ENCODE peak calls at places on chromosomes 6 and 20, in four cellular contexts. S, Z, R and T are unnamed samples.

GRCh38 chr6:22222469-22222868 is 74.4 kb downstream of the PRL start:
- DNase-seq in R (no peak), Z (no peak), S (no peak), T (no peak)

GRCh38 chr6:33392168-33392947 is 735 bp downstream of the KIFC1 start:
- DNase-seq in Z (no peak), R (no peak), S (no peak), T (no peak)

GRCh38 chr6:117317261-117317660 is 51.9 kb downstream of the VGLL2 start:
- DNase-seq in Z (no peak), R (no peak), S (peak), T (peak)

GRCh38 chr20:64036346-64037198 is 590 bp downstream of the C20orf204 start:
- DNase-seq in Z (no peak), R (peak), S (peak), T (no peak)

GRCh38 chr6:137861550-137862337 is 5.3 kb upstream of the TNFAIP3 start:
- DNase-seq in Z (no peak), S (no peak), R (no peak), T (no peak)

GRCh38 chr20:25136643-25137559 is 55.0 kb upstream of the VSX1 start:
- DNase-seq in R (no peak), Z (no peak), S (no peak), T (peak)

GRCh38 chr20:58749098-58749766 is 56.6 kb downstream of the NPEPL1 start:
- DNase-seq in S (no peak), Z (no peak), R (no peak), T (no peak)

GRCh38 chr6:31581511-31582229 is 554 bp downstream of the LTB start:
- DNase-seq in R (no peak), Z (no peak), S (no peak), T (no peak)

GRCh38 chr6:79621579-79621978 is 9.6 kb upstream of the SH3BGRL2 start:
- DNase-seq in Z (no peak), R (peak), S (no peak), T (no peak)

GRCh38 chr6:168981187-168981586 is 272.5 kb downstream of the THBS2 start:
- DNase-seq in S (no peak), Z (no peak), R (no peak), T (no peak)

GRCh38 chr6:55388161-55388560 is 60.9 kb downstream of the GFRAL start:
- DNase-seq in Z (no peak), R (no peak), S (no peak), T (no peak)

GRCh38 chr6:16683524-16684194 is 77.6 kb downstream of the ATXN1 start:
- DNase-seq in S (peak), R (no peak), Z (no peak), T (no peak)

GRCh38 chr6:94300424-94301144 is 881.2 kb upstream of the EPHA7 start:
- DNase-seq in S (no peak), Z (no peak), R (no peak), T (no peak)

GRCh38 chr20:14801591-14802325 is 464.3 kb upstream of the FLRT3 start:
- DNase-seq in Z (peak), R (no peak), S (no peak), T (no peak)

GRCh38 chr20:6824401-6824800 is 56.9 kb downstream of the BMP2 start:
- DNase-seq in R (no peak), Z (no peak), S (no peak), T (no peak)

GRCh38 chr6:161459008-161459407 is 185.1 kb upstream of the AGPAT4 start:
- DNase-seq in R (no peak), S (no peak), Z (no peak), T (no peak)

GRCh38 chr6:2817778-2818443 is 23.8 kb downstream of the SERPINB1 start:
- DNase-seq in S (no peak), Z (no peak), R (no peak), T (no peak)

GRCh38 chr6:43088654-43089056 is 12.5 kb downstream of the PTK7 start:
- DNase-seq in S (no peak), Z (no peak), R (no peak), T (no peak)

GRCh38 chr6:138719744-138720143 is 53.8 kb upstream of the CCDC28A start:
- DNase-seq in S (no peak), R (no peak), Z (no peak), T (no peak)

GRCh38 chr20:9200196-9200595 is 131.3 kb downstream of the PLCB4 start:
- DNase-seq in S (no peak), R (no peak), Z (no peak), T (no peak)

GRCh38 chr20:53331151-53331973 is 262.3 kb downstream of the ZNF217 start:
- DNase-seq in Z (no peak), S (peak), R (peak), T (peak)

GRCh38 chr20:58660855-58661254 is 9.8 kb downstream of the STX16 start:
- DNase-seq in Z (no peak), R (no peak), S (no peak), T (no peak)

GRCh38 chr20:25301357-25301920 is 53.6 kb downstream of the PYGB start:
- DNase-seq in S (no peak), R (no peak), Z (no peak), T (no peak)

GRCh38 chr20:64168381-64169088 is 4.3 kb downstream of the MYT1 start:
- DNase-seq in Z (no peak), R (no peak), S (no peak), T (no peak)

GRCh38 chr6:118551063-118551672 is 3.1 kb downstream of the PLN start:
- DNase-seq in Z (no peak), S (peak), R (peak), T (peak)

GRCh38 chr20:20448891-20449290 is 81.0 kb downstream of the INSM1 start:
- DNase-seq in R (no peak), Z (no peak), S (no peak), T (no peak)

GRCh38 chr20:47489448-47489872 is 12.2 kb upstream of the NCOA3 start:
- DNase-seq in R (no peak), Z (no peak), S (no peak), T (no peak)

GRCh38 chr6:9576521-9576920 is 838.4 kb downstream of the TFAP2A start:
- DNase-seq in R (no peak), S (no peak), Z (no peak), T (no peak)

DNA sequence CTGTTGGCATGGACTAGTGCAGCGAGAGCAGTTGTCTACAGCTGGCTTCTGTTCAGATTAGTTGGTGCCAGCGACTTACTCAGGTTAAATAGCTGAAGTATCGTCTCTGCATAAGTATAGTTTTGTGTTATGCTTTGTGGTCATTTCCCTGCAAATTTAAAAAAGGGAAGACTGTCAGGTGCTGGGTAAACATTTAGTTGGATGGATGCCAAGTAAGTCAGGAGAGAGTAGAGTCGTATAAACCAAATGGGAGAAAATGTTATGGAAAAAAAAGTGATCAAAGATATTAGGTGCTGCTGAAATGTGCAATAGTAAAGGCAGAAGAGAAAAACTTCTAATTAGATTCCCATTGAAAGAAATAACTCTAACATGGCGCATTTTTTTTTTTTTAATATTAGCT is 34.1 kb upstream of the CTAGE9 start:
- DNase-seq in S (no peak), R (no peak), Z (no peak), T (no peak)
- TF ChIP-seq POLR2AphosphoS2 in S (no peak), R (no peak), Z (no peak), T (no peak)

GRCh38 chr6:27706431-27706830 is 205.8 kb downstream of the OR2B2 start:
- DNase-seq in S (no peak), R (no peak), Z (no peak), T (no peak)
- TF ChIP-seq POLR2AphosphoS2 in S (no peak), R (no peak), Z (no peak), T (no peak)

DNA sequence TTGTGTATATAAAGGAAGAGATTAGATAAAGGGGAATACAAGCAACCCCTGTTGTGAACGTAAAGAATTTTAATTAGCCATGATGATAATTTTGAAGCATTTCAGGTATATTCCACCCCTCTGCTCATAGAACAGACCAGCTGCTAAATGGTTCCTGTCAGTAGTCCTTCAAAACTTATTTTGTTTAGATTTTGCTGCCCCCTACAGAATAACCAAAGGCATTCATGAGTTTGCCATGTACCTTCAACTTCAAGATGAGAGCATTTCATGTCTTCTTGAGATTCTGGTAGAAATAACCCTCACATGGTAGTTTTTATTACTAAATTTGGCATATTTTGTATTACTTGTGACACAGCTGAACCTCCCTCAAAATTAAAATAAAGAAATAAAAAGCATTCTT is 1586.7 kb downstream of the HACE1 start:
- DNase-seq in R (peak), S (peak), Z (no peak), T (peak)
- TF ChIP-seq POLR2AphosphoS2 in R (no peak), S (no peak), Z (no peak), T (no peak)

DNA sequence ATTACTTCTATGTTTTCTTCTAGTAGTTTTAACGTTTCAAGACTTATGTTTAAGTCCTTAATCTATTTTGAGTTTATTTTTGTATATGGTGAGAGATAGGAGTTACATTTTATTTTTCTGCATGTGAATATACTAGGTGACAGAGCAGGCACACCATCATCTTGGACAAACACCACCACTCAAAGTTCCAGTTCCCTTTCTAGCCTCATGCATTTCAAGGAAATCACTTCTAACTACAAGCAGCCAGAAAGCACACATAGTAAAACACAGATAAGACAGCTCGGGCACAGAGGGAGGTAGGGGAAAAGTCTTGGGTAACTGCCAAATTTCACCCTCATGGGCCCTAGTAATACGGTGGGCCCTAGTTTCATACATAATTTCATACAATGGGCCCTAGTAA is 609.4 kb upstream of the HS3ST5 start:
- DNase-seq in S (no peak), Z (no peak), R (no peak), T (no peak)
- TF ChIP-seq POLR2AphosphoS2 in S (no peak), Z (no peak), R (no peak), T (no peak)